ENCODE peak calls at places on chromosomes 7 and 10, in ten cellular contexts. X is Peyer's patch, F is HepG2, L is adrenal gland, R is gastrocnemius medialis, C is A549, W is heart left ventricle, Z is GM12892, Y is prostate gland, E is GM12891. M is an unnamed sample.

GRCh38 chr7:7795203-7795602 is 76.8 kb upstream of the RPA3 start:
- DNase-seq in X (no peak), F (no peak), L (no peak), R (no peak), C (no peak), W (no peak), Z (no peak), Y (no peak), E (no peak), M (no peak)

GRCh38 chr7:145347271-145347670 is 511.4 kb upstream of the TPK1 start:
- DNase-seq in X (no peak), F (no peak), L (no peak), R (no peak), C (no peak), W (no peak), Z (no peak), Y (no peak), E (no peak), M (no peak)

GRCh38 chr7:37901236-37901827 is 15.3 kb downstream of the SFRP4 start:
- DNase-seq in X (no peak), F (peak; percentile 56), L (no peak), R (no peak), C (peak; percentile 83), W (no peak), Z (no peak), Y (no peak), E (no peak), M (no peak)

GRCh38 chr7:133827707-133828580 is 299.2 kb upstream of the LRGUK start:
- DNase-seq in X (no peak), F (no peak), L (no peak), R (no peak), C (no peak), W (no peak), Z (no peak), Y (peak; percentile 32), E (no peak), M (no peak)

GRCh38 chr7:2956526-2957368 is 86.9 kb downstream of the CARD11 start:
- DNase-seq in X (peak; percentile 43), F (no peak), L (no peak), R (no peak), C (peak; percentile 76), W (no peak), Z (no peak), Y (peak; percentile 24), E (no peak), M (peak; percentile 89)

GRCh38 chr10:127293640-127294039 is 97.2 kb upstream of the INSYN2A start:
- DNase-seq in X (no peak), F (no peak), L (no peak), R (no peak), C (no peak), W (no peak), Z (no peak), Y (no peak), E (no peak), M (no peak)

GRCh38 chr10:94320285-94320914 is 42.3 kb downstream of the NOC3L start:
- DNase-seq in X (peak; percentile 89), F (peak; percentile 53), L (peak; percentile 75), R (peak; percentile 25), C (peak; percentile 61), W (peak; percentile 63), Z (peak; percentile 13), Y (peak; percentile 70), E (peak; percentile 20), M (peak; percentile 27)

GRCh38 chr7:23472046-23472445 is 1.8 kb upstream of the IGF2BP3 start:
- DNase-seq in X (no peak), F (no peak), L (no peak), R (no peak), C (no peak), W (no peak), Z (no peak), Y (no peak), E (no peak), M (no peak)

GRCh38 chr10:103911021-103911459 is 6.9 kb downstream of the STN1 start:
- DNase-seq in X (no peak), F (no peak), L (no peak), R (no peak), C (no peak), W (no peak), Z (peak; percentile 22), Y (no peak), E (peak; percentile 19), M (no peak)

GRCh38 chr10:132722391-132722790 is 63.6 kb downstream of the NKX6-2 start:
- DNase-seq in X (no peak), F (no peak), L (no peak), R (no peak), C (no peak), W (no peak), Z (no peak), Y (no peak), E (no peak), M (no peak)

GRCh38 chr7:103657474-103657894 is 211.5 kb upstream of the SLC26A5 start:
- DNase-seq in X (no peak), F (no peak), L (no peak), R (no peak), C (no peak), W (no peak), Z (no peak), Y (no peak), E (no peak), M (no peak)

GRCh38 chr7:102836206-102836938 is 76.4 kb upstream of the LRRC17 start:
- DNase-seq in X (no peak), F (no peak), L (no peak), R (no peak), C (peak; percentile 63), W (no peak), Z (no peak), Y (no peak), E (no peak), M (peak; percentile 36)

GRCh38 chr10:71312840-71313789 is 5.9 kb upstream of the SLC29A3 start:
- DNase-seq in X (peak; percentile 62), F (no peak), L (no peak), R (peak; percentile 15), C (no peak), W (peak; percentile 57), Z (no peak), Y (peak; percentile 56), E (no peak), M (no peak)

GRCh38 chr10:43199684-43200537 is 61.7 kb downstream of the CSGALNACT2 start:
- DNase-seq in X (peak; percentile 31), F (no peak), L (no peak), R (no peak), C (no peak), W (peak; percentile 2), Z (peak; percentile 5), Y (no peak), E (peak; percentile 5), M (no peak)

GRCh38 chr7:121954803-121955202 is 81.8 kb downstream of the PTPRZ1 start:
- DNase-seq in X (no peak), F (no peak), L (no peak), R (no peak), C (no peak), W (no peak), Z (no peak), Y (no peak), E (no peak), M (peak; percentile 4)

GRCh38 chr10:131722121-131722520 is 178.7 kb upstream of the PPP2R2D start:
- DNase-seq in X (no peak), F (no peak), L (peak; percentile 2), R (no peak), C (no peak), W (no peak), Z (no peak), Y (no peak), E (no peak), M (no peak)

GRCh38 chr7:100611983-100612729 is at the start of gene MOSPD3:
- DNase-seq in X (peak; percentile 99), F (peak; percentile 99), L (peak; percentile 99), R (peak; percentile 98), C (peak; percentile 99), W (peak; percentile 98), Z (peak; percentile 99), Y (peak; percentile 99), E (peak; percentile 99), M (peak; percentile 97)
- TF ChIP-seq POLR2A in X (peak; percentile 83), F (peak; percentile 60), L (peak; percentile 83), R (peak; percentile 75), C (peak; percentile 43), W (peak; percentile 58), Z (no peak), Y (peak; percentile 72), E (peak; percentile 62), M (peak; percentile 3)

GRCh38 chr10:100356067-100357017 is 9.3 kb downstream of the SCD start:
- DNase-seq in X (no peak), F (no peak), L (no peak), R (no peak), C (no peak), W (no peak), Z (no peak), Y (no peak), E (no peak), M (no peak)
- TF ChIP-seq POLR2A in X (no peak), F (peak; percentile 71), L (no peak), R (no peak), C (no peak), W (no peak), Z (no peak), Y (no peak), E (no peak), M (no peak)

DNA sequence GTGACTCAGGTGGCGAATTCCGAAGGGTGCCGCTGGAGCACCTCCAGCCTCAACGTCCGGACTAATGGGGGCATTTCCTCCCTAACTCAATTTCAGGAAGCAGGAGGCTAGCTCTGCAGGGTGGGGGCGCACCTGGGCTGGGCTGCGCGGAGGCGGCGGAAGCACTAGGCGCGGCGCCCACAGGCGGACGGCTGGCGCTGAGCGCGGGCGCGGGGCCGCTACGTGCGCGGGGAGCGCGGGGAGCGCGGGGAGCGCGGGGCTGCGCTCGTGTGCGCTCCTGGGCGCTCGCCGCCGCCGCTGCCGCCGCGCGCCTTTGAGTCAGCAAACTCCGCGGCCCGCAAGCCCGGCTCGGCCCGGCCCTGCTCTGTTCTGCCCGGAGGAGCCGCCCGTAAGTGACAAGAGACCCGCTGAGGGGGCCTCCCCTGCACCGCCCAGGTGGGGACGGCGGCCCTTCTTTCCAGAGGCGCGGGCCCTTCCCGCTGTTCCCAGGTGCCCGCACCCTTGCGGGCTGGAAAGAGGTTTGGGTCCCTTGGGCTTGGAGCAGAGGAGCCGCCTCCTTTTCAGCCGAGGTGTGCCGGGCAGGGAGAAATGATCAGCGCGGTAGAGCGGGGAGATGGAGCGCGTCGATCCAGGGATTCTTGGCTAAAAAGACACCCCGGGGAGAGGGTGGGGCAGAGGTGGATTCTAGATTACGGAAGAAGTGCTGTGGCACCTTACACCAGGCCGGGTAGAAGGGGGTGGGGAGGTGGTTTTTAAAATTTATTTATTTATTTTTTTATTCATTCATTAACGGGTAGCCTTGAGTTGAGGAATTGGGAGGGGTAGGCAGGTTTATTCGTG is at the start of gene SNX10:
- DNase-seq in X (peak; percentile 91), F (peak; percentile 59), L (peak; percentile 73), R (no peak), C (peak; percentile 63), W (peak; percentile 33), Z (peak; percentile 59), Y (peak; percentile 23), E (peak; percentile 58), M (peak; percentile 79)
- TF ChIP-seq POLR2A in X (no peak), F (no peak), L (no peak), R (no peak), C (peak; percentile 39), W (no peak), Z (peak; percentile 63), Y (no peak), E (no peak), M (peak; percentile 12)

DNA sequence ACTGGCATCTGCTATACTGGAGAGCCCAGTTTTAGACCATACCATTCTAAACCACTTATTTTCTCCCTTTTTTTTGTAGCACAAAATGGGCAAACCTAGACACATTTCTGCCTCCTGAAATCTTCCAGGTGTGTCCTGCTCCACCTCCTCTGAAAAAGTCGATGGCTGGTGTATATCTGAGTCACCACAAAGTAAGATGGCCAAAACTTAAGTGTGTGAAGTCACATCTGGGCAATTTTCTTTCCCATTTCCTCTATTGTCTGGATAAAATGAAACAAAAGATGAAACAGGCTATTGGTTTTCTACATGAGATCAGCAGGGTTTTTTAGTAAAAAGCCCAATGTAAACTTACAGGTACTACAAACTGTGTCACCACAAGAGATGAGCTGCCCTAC is 65.5 kb downstream of the OSBPL3 start:
- DNase-seq in X (no peak), F (no peak), L (no peak), R (no peak), C (no peak), W (no peak), Z (no peak), Y (no peak), E (no peak), M (no peak)
- TF ChIP-seq POLR2A in X (no peak), F (no peak), L (no peak), R (no peak), C (no peak), W (no peak), Z (no peak), Y (no peak), E (no peak), M (no peak)

M was measured in H54.